ENCODE peak calls at places on chromosome 10, in ten cellular contexts. One of them, this sample, is unnamed.

GRCh38 chr10:29840516-29841276 is 205.9 kb upstream of the SVIL start:
- DNase-seq in upper lobe of right lung: no peak
- DNase-seq in lower leg skin: no peak
- DNase-seq in tibial artery: no peak
- DNase-seq in uterus: no peak
- DNase-seq in sigmoid colon: peak
- DNase-seq in fibroblast of lung: no peak
- DNase-seq in CD8-positive, alpha-beta T cell: no peak
- DNase-seq in AG04450: no peak
- DNase-seq in left ventricle myocardium inferior: no peak
- DNase-seq in this sample: no peak

GRCh38 chr10:306654-307185 is 171.5 kb downstream of the ZMYND11 start:
- DNase-seq in AG04450: no peak
- DNase-seq in left ventricle myocardium inferior: no peak
- DNase-seq in uterus: no peak
- DNase-seq in tibial artery: no peak
- DNase-seq in CD8-positive, alpha-beta T cell: no peak
- DNase-seq in sigmoid colon: no peak
- DNase-seq in fibroblast of lung: no peak
- DNase-seq in lower leg skin: no peak
- DNase-seq in upper lobe of right lung: no peak
- DNase-seq in this sample: no peak

GRCh38 chr10:103692421-103693069 is 162.8 kb downstream of the SH3PXD2A start:
- DNase-seq in AG04450: no peak
- DNase-seq in fibroblast of lung: no peak
- DNase-seq in CD8-positive, alpha-beta T cell: no peak
- DNase-seq in upper lobe of right lung: no peak
- DNase-seq in sigmoid colon: no peak
- DNase-seq in lower leg skin: no peak
- DNase-seq in left ventricle myocardium inferior: no peak
- DNase-seq in uterus: no peak
- DNase-seq in tibial artery: no peak
- DNase-seq in this sample: no peak

GRCh38 chr10:17116193-17116592 is 13.4 kb downstream of the CUBN start:
- DNase-seq in left ventricle myocardium inferior: no peak
- DNase-seq in lower leg skin: no peak
- DNase-seq in tibial artery: no peak
- DNase-seq in uterus: no peak
- DNase-seq in CD8-positive, alpha-beta T cell: no peak
- DNase-seq in fibroblast of lung: no peak
- DNase-seq in sigmoid colon: no peak
- DNase-seq in upper lobe of right lung: no peak
- DNase-seq in AG04450: no peak
- DNase-seq in this sample: no peak

GRCh38 chr10:43347997-43348396 is 23.4 kb upstream of the FXYD4 start:
- DNase-seq in sigmoid colon: no peak
- DNase-seq in tibial artery: no peak
- DNase-seq in CD8-positive, alpha-beta T cell: no peak
- DNase-seq in left ventricle myocardium inferior: no peak
- DNase-seq in uterus: no peak
- DNase-seq in AG04450: no peak
- DNase-seq in upper lobe of right lung: no peak
- DNase-seq in lower leg skin: no peak
- DNase-seq in fibroblast of lung: no peak
- DNase-seq in this sample: no peak

GRCh38 chr10:48503293-48503911 is 101.5 kb downstream of the ARHGAP22 start:
- DNase-seq in uterus: no peak
- DNase-seq in tibial artery: no peak
- DNase-seq in fibroblast of lung: no peak
- DNase-seq in lower leg skin: peak
- DNase-seq in CD8-positive, alpha-beta T cell: no peak
- DNase-seq in AG04450: no peak
- DNase-seq in left ventricle myocardium inferior: no peak
- DNase-seq in upper lobe of right lung: no peak
- DNase-seq in sigmoid colon: no peak
- DNase-seq in this sample: no peak

GRCh38 chr10:110815354-110816004 is 56.2 kb upstream of the PDCD4 start:
- DNase-seq in upper lobe of right lung: no peak
- DNase-seq in tibial artery: no peak
- DNase-seq in left ventricle myocardium inferior: peak
- DNase-seq in fibroblast of lung: no peak
- DNase-seq in sigmoid colon: peak
- DNase-seq in uterus: no peak
- DNase-seq in CD8-positive, alpha-beta T cell: no peak
- DNase-seq in lower leg skin: no peak
- DNase-seq in AG04450: no peak
- DNase-seq in this sample: no peak

GRCh38 chr10:107544706-107545520 is 380.4 kb upstream of the SORCS1 start:
- DNase-seq in tibial artery: no peak
- DNase-seq in lower leg skin: no peak
- DNase-seq in left ventricle myocardium inferior: no peak
- DNase-seq in sigmoid colon: no peak
- DNase-seq in CD8-positive, alpha-beta T cell: no peak
- DNase-seq in fibroblast of lung: no peak
- DNase-seq in upper lobe of right lung: peak
- DNase-seq in AG04450: no peak
- DNase-seq in uterus: no peak
- DNase-seq in this sample: no peak

GRCh38 chr10:25300073-25300472 is 125.3 kb downstream of the GPR158 start:
- DNase-seq in uterus: no peak
- DNase-seq in upper lobe of right lung: no peak
- DNase-seq in tibial artery: no peak
- DNase-seq in sigmoid colon: no peak
- DNase-seq in left ventricle myocardium inferior: no peak
- DNase-seq in CD8-positive, alpha-beta T cell: no peak
- DNase-seq in fibroblast of lung: no peak
- DNase-seq in AG04450: no peak
- DNase-seq in lower leg skin: no peak
- DNase-seq in this sample: no peak

GRCh38 chr10:93703066-93703465 is 674 bp upstream of the FRA10AC1 start:
- DNase-seq in CD8-positive, alpha-beta T cell: no peak
- DNase-seq in upper lobe of right lung: no peak
- DNase-seq in left ventricle myocardium inferior: no peak
- DNase-seq in tibial artery: no peak
- DNase-seq in fibroblast of lung: peak
- DNase-seq in sigmoid colon: no peak
- DNase-seq in lower leg skin: no peak
- DNase-seq in uterus: no peak
- DNase-seq in AG04450: no peak
- DNase-seq in this sample: no peak

GRCh38 chr10:62938672-62939071 is 122.5 kb upstream of the EGR2 start:
- DNase-seq in tibial artery: no peak
- DNase-seq in left ventricle myocardium inferior: no peak
- DNase-seq in fibroblast of lung: no peak
- DNase-seq in upper lobe of right lung: no peak
- DNase-seq in lower leg skin: no peak
- DNase-seq in sigmoid colon: no peak
- DNase-seq in AG04450: no peak
- DNase-seq in uterus: no peak
- DNase-seq in CD8-positive, alpha-beta T cell: no peak
- DNase-seq in this sample: no peak

GRCh38 chr10:32055478-32056135 is 618 bp downstream of the KIF5B start:
- DNase-seq in AG04450: no peak
- DNase-seq in tibial artery: peak
- DNase-seq in upper lobe of right lung: peak
- DNase-seq in CD8-positive, alpha-beta T cell: peak
- DNase-seq in uterus: peak
- DNase-seq in fibroblast of lung: peak
- DNase-seq in lower leg skin: peak
- DNase-seq in sigmoid colon: peak
- DNase-seq in left ventricle myocardium inferior: peak
- DNase-seq in this sample: peak

GRCh38 chr10:103082683-103083082 is 110.4 kb downstream of the NT5C2 start:
- DNase-seq in upper lobe of right lung: no peak
- DNase-seq in left ventricle myocardium inferior: no peak
- DNase-seq in CD8-positive, alpha-beta T cell: no peak
- DNase-seq in sigmoid colon: no peak
- DNase-seq in tibial artery: no peak
- DNase-seq in AG04450: no peak
- DNase-seq in uterus: no peak
- DNase-seq in lower leg skin: no peak
- DNase-seq in fibroblast of lung: no peak
- DNase-seq in this sample: peak

DNA sequence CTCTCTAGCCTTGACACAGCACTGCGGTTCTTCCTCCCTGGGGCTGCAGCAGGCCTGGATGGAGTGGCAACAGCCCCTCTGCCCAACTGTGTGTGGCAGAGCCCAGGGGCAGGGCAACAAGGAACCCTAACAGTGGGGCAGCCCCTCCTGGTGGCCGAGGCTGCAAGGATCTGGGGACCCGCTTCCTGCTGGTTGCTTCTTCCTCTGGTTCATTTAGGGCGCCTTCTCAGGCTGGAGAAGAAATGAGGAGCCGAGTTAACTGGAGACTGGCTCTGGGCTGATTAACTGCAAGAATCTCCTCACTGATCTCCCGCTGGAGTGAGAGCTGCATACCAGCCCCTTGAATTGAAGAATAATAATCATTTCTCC is 80.1 kb upstream of the EMX2 start:
- DNase-seq in upper lobe of right lung: no peak
- DNase-seq in AG04450: no peak
- DNase-seq in fibroblast of lung: no peak
- DNase-seq in left ventricle myocardium inferior: no peak
- DNase-seq in sigmoid colon: no peak
- DNase-seq in tibial artery: no peak
- DNase-seq in CD8-positive, alpha-beta T cell: no peak
- DNase-seq in uterus: peak
- DNase-seq in lower leg skin: no peak
- DNase-seq in this sample: no peak
- TF ChIP-seq CTCF in upper lobe of right lung: no peak
- TF ChIP-seq CTCF in AG04450: peak
- TF ChIP-seq CTCF in fibroblast of lung: peak
- TF ChIP-seq CTCF in left ventricle myocardium inferior: no peak
- TF ChIP-seq CTCF in sigmoid colon: no peak
- TF ChIP-seq CTCF in tibial artery: no peak
- TF ChIP-seq CTCF in CD8-positive, alpha-beta T cell: no peak
- TF ChIP-seq CTCF in uterus: peak
- TF ChIP-seq CTCF in lower leg skin: no peak
- TF ChIP-seq CTCF in this sample: no peak

DNA sequence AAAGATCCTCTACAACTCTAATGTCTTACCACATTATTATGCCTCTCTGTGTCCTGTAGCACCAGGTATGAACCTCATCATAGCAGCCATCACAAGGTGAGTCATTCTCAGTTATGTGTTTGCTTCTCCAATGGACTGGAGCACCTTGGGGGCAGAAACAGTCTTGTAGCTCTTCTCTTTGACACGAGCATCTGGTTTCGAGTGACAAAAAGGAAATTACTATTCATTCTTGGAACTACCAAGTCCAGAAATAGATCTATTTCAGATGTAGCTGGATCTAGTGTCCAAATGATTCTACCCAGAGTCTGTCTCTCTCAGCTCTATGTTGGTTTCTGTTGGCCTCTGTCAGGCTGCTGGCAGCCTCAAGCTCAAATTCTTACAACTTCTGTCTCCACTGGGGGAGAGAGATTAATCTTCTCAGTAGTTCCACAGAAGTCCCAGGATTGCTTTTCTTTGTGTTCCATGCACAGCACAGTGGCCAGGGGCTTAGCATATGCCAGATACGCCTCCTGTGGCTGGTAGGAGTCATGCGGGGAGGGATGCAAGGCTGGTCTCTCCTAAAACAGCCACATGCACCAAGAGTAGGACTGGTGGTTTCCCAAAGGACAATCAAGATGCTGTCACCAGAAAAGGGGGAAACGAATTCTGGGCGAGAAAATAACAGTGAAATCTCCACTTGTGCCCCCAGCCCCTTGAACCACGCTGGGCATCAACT is 37.2 kb upstream of the PAPSS2 start:
- DNase-seq in uterus: no peak
- DNase-seq in AG04450: no peak
- DNase-seq in tibial artery: no peak
- DNase-seq in upper lobe of right lung: no peak
- DNase-seq in sigmoid colon: no peak
- DNase-seq in lower leg skin: no peak
- DNase-seq in CD8-positive, alpha-beta T cell: no peak
- DNase-seq in fibroblast of lung: no peak
- DNase-seq in left ventricle myocardium inferior: no peak
- DNase-seq in this sample: no peak
- TF ChIP-seq CTCF in uterus: no peak
- TF ChIP-seq CTCF in AG04450: no peak
- TF ChIP-seq CTCF in tibial artery: peak
- TF ChIP-seq CTCF in upper lobe of right lung: no peak
- TF ChIP-seq CTCF in sigmoid colon: no peak
- TF ChIP-seq CTCF in lower leg skin: no peak
- TF ChIP-seq CTCF in CD8-positive, alpha-beta T cell: no peak
- TF ChIP-seq CTCF in fibroblast of lung: no peak
- TF ChIP-seq CTCF in left ventricle myocardium inferior: no peak
- TF ChIP-seq CTCF in this sample: no peak

DNA sequence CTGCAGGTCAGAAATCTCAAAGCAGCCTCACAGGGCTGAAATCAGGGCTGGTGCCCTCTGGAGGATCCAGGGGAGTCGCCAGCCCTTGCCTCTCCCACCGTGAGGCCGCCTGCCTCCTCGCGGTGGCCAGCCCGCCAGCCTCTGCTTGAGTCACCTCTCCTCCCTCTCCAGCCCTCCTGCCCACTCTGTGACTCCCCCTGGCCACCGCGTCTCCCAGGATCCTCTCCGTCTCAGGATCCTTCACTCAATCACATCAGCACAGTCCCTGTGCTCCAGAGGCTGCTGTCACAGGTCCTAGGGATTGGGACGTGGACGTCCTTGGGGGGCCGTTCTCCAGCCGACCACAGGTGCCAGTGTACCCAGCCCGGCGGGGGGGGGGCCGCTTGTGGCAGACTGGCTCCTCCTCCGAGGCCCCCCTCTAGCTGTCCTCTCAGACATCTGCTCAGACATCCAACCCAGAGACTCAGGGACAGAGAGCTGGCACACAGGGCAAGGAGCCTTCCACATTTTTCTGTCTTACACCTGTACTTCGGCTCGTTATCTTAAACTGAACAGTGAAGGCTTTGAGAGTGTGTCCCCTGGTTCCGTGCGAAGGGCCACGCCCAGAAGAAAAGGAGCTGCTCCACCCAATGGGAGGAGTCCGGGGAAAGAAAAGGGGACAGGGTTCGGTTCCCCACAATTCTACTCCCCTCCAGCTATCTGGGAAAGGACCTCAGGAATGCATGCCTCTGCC is 9.4 kb upstream of the PPP2R2D start:
- DNase-seq in lower leg skin: no peak
- DNase-seq in AG04450: no peak
- DNase-seq in upper lobe of right lung: no peak
- DNase-seq in tibial artery: no peak
- DNase-seq in uterus: no peak
- DNase-seq in CD8-positive, alpha-beta T cell: no peak
- DNase-seq in left ventricle myocardium inferior: no peak
- DNase-seq in sigmoid colon: no peak
- DNase-seq in fibroblast of lung: no peak
- DNase-seq in this sample: no peak
- TF ChIP-seq CTCF in lower leg skin: no peak
- TF ChIP-seq CTCF in AG04450: no peak
- TF ChIP-seq CTCF in upper lobe of right lung: no peak
- TF ChIP-seq CTCF in tibial artery: no peak
- TF ChIP-seq CTCF in uterus: no peak
- TF ChIP-seq CTCF in CD8-positive, alpha-beta T cell: no peak
- TF ChIP-seq CTCF in left ventricle myocardium inferior: no peak
- TF ChIP-seq CTCF in sigmoid colon: no peak
- TF ChIP-seq CTCF in fibroblast of lung: no peak
- TF ChIP-seq CTCF in this sample: no peak

DNA sequence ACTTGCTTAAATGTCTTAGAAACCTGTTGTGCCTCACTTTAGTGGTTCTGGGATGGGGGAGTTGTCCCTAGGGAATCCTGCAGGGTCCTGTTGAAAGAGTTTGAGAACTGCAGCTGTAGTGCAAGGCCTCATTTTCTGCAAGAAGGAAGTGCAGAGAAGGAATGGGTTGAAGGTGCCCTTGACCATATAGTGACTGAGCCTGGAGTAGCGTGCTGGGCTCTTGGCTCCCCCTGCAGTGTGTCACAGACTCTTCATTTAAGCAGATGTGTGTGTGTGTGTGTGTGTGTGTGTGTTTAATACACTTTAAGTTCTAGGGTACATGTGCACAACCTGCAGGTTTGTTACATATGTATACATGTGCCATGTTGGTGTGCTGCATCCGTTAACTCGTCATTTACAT is 92.2 kb downstream of the GRK5 start:
- DNase-seq in tibial artery: no peak
- DNase-seq in lower leg skin: no peak
- DNase-seq in left ventricle myocardium inferior: no peak
- DNase-seq in CD8-positive, alpha-beta T cell: no peak
- DNase-seq in sigmoid colon: no peak
- DNase-seq in uterus: no peak
- DNase-seq in AG04450: no peak
- DNase-seq in fibroblast of lung: peak
- DNase-seq in upper lobe of right lung: no peak
- DNase-seq in this sample: no peak
- TF ChIP-seq CTCF in tibial artery: peak
- TF ChIP-seq CTCF in lower leg skin: no peak
- TF ChIP-seq CTCF in left ventricle myocardium inferior: no peak
- TF ChIP-seq CTCF in CD8-positive, alpha-beta T cell: no peak
- TF ChIP-seq CTCF in sigmoid colon: no peak
- TF ChIP-seq CTCF in uterus: peak
- TF ChIP-seq CTCF in AG04450: peak
- TF ChIP-seq CTCF in fibroblast of lung: no peak
- TF ChIP-seq CTCF in upper lobe of right lung: no peak
- TF ChIP-seq CTCF in this sample: peak